ENCODE peak calls at places on chromosome 9, in four cellular contexts. D, V, M and L are unnamed samples.

GRCh38 chr9:124077915-124078572 is 66.5 kb downstream of the LHX2 start:
- DNase-seq in M (no peak), V (no peak), D (peak; percentile 16), L (no peak)

GRCh38 chr9:108033976-108034964 is 544.7 kb upstream of the KLF4 start:
- DNase-seq in M (no peak), V (no peak), D (peak; percentile 93), L (no peak)

GRCh38 chr9:79574166-79574565 is 2.4 kb downstream of the TLE4 start:
- DNase-seq in V (no peak), D (no peak), M (no peak), L (no peak)

GRCh38 chr9:134337469-134337868 is 11.2 kb downstream of the RXRA start:
- DNase-seq in V (no peak), D (no peak), M (no peak), L (no peak)

GRCh38 chr9:96874947-96875459 is 20.7 kb upstream of the ZNF782 start:
- DNase-seq in V (no peak), M (no peak), D (peak; percentile 74), L (peak; percentile 42)

GRCh38 chr9:130276121-130276520 is 10.6 kb downstream of the HMCN2 start:
- DNase-seq in M (no peak), D (no peak), V (no peak), L (no peak)

GRCh38 chr9:68678430-68678829 is 26.6 kb upstream of the PIP5K1B start:
- DNase-seq in M (no peak), V (no peak), D (peak; percentile 5), L (no peak)

GRCh38 chr9:36078047-36078446 is 41.3 kb downstream of the RECK start:
- DNase-seq in D (no peak), M (no peak), V (no peak), L (no peak)

GRCh38 chr9:95005276-95006141 is 279.0 kb downstream of the AOPEP start:
- DNase-seq in M (no peak), D (no peak), V (no peak), L (no peak)

GRCh38 chr9:127077658-127077975 is 44.8 kb downstream of the ANGPTL2 start:
- DNase-seq in V (no peak), D (no peak), M (no peak), L (no peak)

GRCh38 chr9:3478549-3478953 is 47.2 kb downstream of the RFX3 start:
- DNase-seq in M (no peak), D (peak; percentile 72), V (no peak), L (no peak)

GRCh38 chr9:135513351-135513846 is 7.8 kb upstream of the LCN1 start:
- DNase-seq in M (peak; percentile 37), V (no peak), D (no peak), L (no peak)

GRCh38 chr9:137082222-137082924 is 4.4 kb upstream of the MAN1B1 start:
- DNase-seq in D (no peak), V (no peak), M (no peak), L (no peak)

GRCh38 chr9:6805532-6805931 is 47.8 kb downstream of the KDM4C start:
- DNase-seq in V (no peak), M (no peak), D (peak; percentile 62), L (no peak)

GRCh38 chr9:74729129-74729710 is 158.5 kb downstream of the TRPM6 start:
- DNase-seq in M (no peak), V (no peak), D (no peak), L (no peak)